ENCODE peak calls at places on chromosome 2, in nine cellular contexts. One of them, this sample, is unnamed.

GRCh38 chr2:96409543-96410184 is 74.1 kb downstream of the NCAPH start:
- DNase-seq in GM12892: no peak
- DNase-seq in amniotic stem cell: no peak
- DNase-seq in T follicular helper cell: no peak
- DNase-seq in LHCN-M2: no peak
- DNase-seq in HCEC 1CT: no peak
- DNase-seq in activated CD4-positive, alpha-beta T cell treated with anti-CD3 and anti-CD28 coated beads, Interleukin-2, amount 50 U/mL, for 1 hour: no peak
- DNase-seq in activated T-helper 1 cell treated with anti-CD3 and anti-CD28 coated beads, Interleukin-2, amount 50 U/mL, for 16 hours: no peak
- DNase-seq in GM12878: no peak
- DNase-seq in this sample: no peak

GRCh38 chr2:23465138-23465537 is 80.2 kb downstream of the KLHL29 start:
- DNase-seq in HCEC 1CT: no peak
- DNase-seq in GM12892: no peak
- DNase-seq in activated T-helper 1 cell treated with anti-CD3 and anti-CD28 coated beads, Interleukin-2, amount 50 U/mL, for 16 hours: no peak
- DNase-seq in LHCN-M2: no peak
- DNase-seq in activated CD4-positive, alpha-beta T cell treated with anti-CD3 and anti-CD28 coated beads, Interleukin-2, amount 50 U/mL, for 1 hour: no peak
- DNase-seq in T follicular helper cell: no peak
- DNase-seq in GM12878: no peak
- DNase-seq in amniotic stem cell: no peak
- DNase-seq in this sample: no peak

GRCh38 chr2:121254748-121255147 is 30.3 kb downstream of the TFCP2L1 start:
- DNase-seq in LHCN-M2: no peak
- DNase-seq in HCEC 1CT: no peak
- DNase-seq in GM12892: no peak
- DNase-seq in T follicular helper cell: no peak
- DNase-seq in activated T-helper 1 cell treated with anti-CD3 and anti-CD28 coated beads, Interleukin-2, amount 50 U/mL, for 16 hours: no peak
- DNase-seq in activated CD4-positive, alpha-beta T cell treated with anti-CD3 and anti-CD28 coated beads, Interleukin-2, amount 50 U/mL, for 1 hour: no peak
- DNase-seq in GM12878: no peak
- DNase-seq in amniotic stem cell: no peak
- DNase-seq in this sample: no peak

GRCh38 chr2:239890347-239890746 is 134.8 kb downstream of the NDUFA10 start:
- DNase-seq in LHCN-M2: no peak
- DNase-seq in GM12892: no peak
- DNase-seq in activated CD4-positive, alpha-beta T cell treated with anti-CD3 and anti-CD28 coated beads, Interleukin-2, amount 50 U/mL, for 1 hour: no peak
- DNase-seq in GM12878: no peak
- DNase-seq in amniotic stem cell: no peak
- DNase-seq in activated T-helper 1 cell treated with anti-CD3 and anti-CD28 coated beads, Interleukin-2, amount 50 U/mL, for 16 hours: no peak
- DNase-seq in HCEC 1CT: no peak
- DNase-seq in T follicular helper cell: no peak
- DNase-seq in this sample: no peak

GRCh38 chr2:202408546-202409140 is 32.5 kb downstream of the BMPR2 start:
- DNase-seq in amniotic stem cell: no peak
- DNase-seq in GM12892: no peak
- DNase-seq in activated T-helper 1 cell treated with anti-CD3 and anti-CD28 coated beads, Interleukin-2, amount 50 U/mL, for 16 hours: no peak
- DNase-seq in T follicular helper cell: no peak
- DNase-seq in HCEC 1CT: no peak
- DNase-seq in GM12878: no peak
- DNase-seq in activated CD4-positive, alpha-beta T cell treated with anti-CD3 and anti-CD28 coated beads, Interleukin-2, amount 50 U/mL, for 1 hour: no peak
- DNase-seq in LHCN-M2: no peak
- DNase-seq in this sample: no peak

GRCh38 chr2:232473467-232473890 is 14.2 kb downstream of the ECEL1 start:
- DNase-seq in activated T-helper 1 cell treated with anti-CD3 and anti-CD28 coated beads, Interleukin-2, amount 50 U/mL, for 16 hours: no peak
- DNase-seq in GM12892: no peak
- DNase-seq in activated CD4-positive, alpha-beta T cell treated with anti-CD3 and anti-CD28 coated beads, Interleukin-2, amount 50 U/mL, for 1 hour: no peak
- DNase-seq in HCEC 1CT: no peak
- DNase-seq in LHCN-M2: peak; percentile 25
- DNase-seq in amniotic stem cell: no peak
- DNase-seq in GM12878: no peak
- DNase-seq in T follicular helper cell: no peak
- DNase-seq in this sample: no peak

GRCh38 chr2:143807677-143808076 is 678.5 kb downstream of the ARHGAP15 start:
- DNase-seq in HCEC 1CT: peak; percentile 14
- DNase-seq in GM12892: no peak
- DNase-seq in GM12878: no peak
- DNase-seq in LHCN-M2: no peak
- DNase-seq in activated CD4-positive, alpha-beta T cell treated with anti-CD3 and anti-CD28 coated beads, Interleukin-2, amount 50 U/mL, for 1 hour: no peak
- DNase-seq in T follicular helper cell: no peak
- DNase-seq in amniotic stem cell: no peak
- DNase-seq in activated T-helper 1 cell treated with anti-CD3 and anti-CD28 coated beads, Interleukin-2, amount 50 U/mL, for 16 hours: no peak
- DNase-seq in this sample: no peak

GRCh38 chr2:19893520-19894134 is 8.2 kb downstream of the TTC32 start:
- DNase-seq in amniotic stem cell: no peak
- DNase-seq in activated T-helper 1 cell treated with anti-CD3 and anti-CD28 coated beads, Interleukin-2, amount 50 U/mL, for 16 hours: no peak
- DNase-seq in T follicular helper cell: no peak
- DNase-seq in GM12892: no peak
- DNase-seq in LHCN-M2: peak; percentile 60
- DNase-seq in HCEC 1CT: peak; percentile 68
- DNase-seq in GM12878: peak; percentile 65
- DNase-seq in activated CD4-positive, alpha-beta T cell treated with anti-CD3 and anti-CD28 coated beads, Interleukin-2, amount 50 U/mL, for 1 hour: no peak
- DNase-seq in this sample: no peak

GRCh38 chr2:8089596-8089995 is 592.3 kb upstream of the ID2 start:
- DNase-seq in HCEC 1CT: no peak
- DNase-seq in GM12892: no peak
- DNase-seq in activated T-helper 1 cell treated with anti-CD3 and anti-CD28 coated beads, Interleukin-2, amount 50 U/mL, for 16 hours: no peak
- DNase-seq in T follicular helper cell: no peak
- DNase-seq in activated CD4-positive, alpha-beta T cell treated with anti-CD3 and anti-CD28 coated beads, Interleukin-2, amount 50 U/mL, for 1 hour: no peak
- DNase-seq in GM12878: no peak
- DNase-seq in LHCN-M2: no peak
- DNase-seq in amniotic stem cell: peak; percentile 18
- DNase-seq in this sample: no peak

GRCh38 chr2:9658972-9659371 is 28.2 kb upstream of the YWHAQ start:
- DNase-seq in GM12878: no peak
- DNase-seq in activated T-helper 1 cell treated with anti-CD3 and anti-CD28 coated beads, Interleukin-2, amount 50 U/mL, for 16 hours: no peak
- DNase-seq in GM12892: no peak
- DNase-seq in activated CD4-positive, alpha-beta T cell treated with anti-CD3 and anti-CD28 coated beads, Interleukin-2, amount 50 U/mL, for 1 hour: no peak
- DNase-seq in LHCN-M2: peak; percentile 99
- DNase-seq in T follicular helper cell: no peak
- DNase-seq in HCEC 1CT: peak; percentile 46
- DNase-seq in amniotic stem cell: no peak
- DNase-seq in this sample: no peak

GRCh38 chr2:25673170-25674002 is at the start of gene DTNB:
- DNase-seq in LHCN-M2: peak; percentile 63
- DNase-seq in T follicular helper cell: peak; percentile 74
- DNase-seq in activated T-helper 1 cell treated with anti-CD3 and anti-CD28 coated beads, Interleukin-2, amount 50 U/mL, for 16 hours: peak; percentile 53
- DNase-seq in GM12878: no peak
- DNase-seq in amniotic stem cell: no peak
- DNase-seq in GM12892: peak; percentile 69
- DNase-seq in HCEC 1CT: peak; percentile 47
- DNase-seq in activated CD4-positive, alpha-beta T cell treated with anti-CD3 and anti-CD28 coated beads, Interleukin-2, amount 50 U/mL, for 1 hour: peak; percentile 73
- DNase-seq in this sample: peak; percentile 69

GRCh38 chr2:62270728-62271127 is 74.8 kb downstream of the B3GNT2 start:
- DNase-seq in GM12892: no peak
- DNase-seq in HCEC 1CT: no peak
- DNase-seq in T follicular helper cell: no peak
- DNase-seq in GM12878: no peak
- DNase-seq in activated T-helper 1 cell treated with anti-CD3 and anti-CD28 coated beads, Interleukin-2, amount 50 U/mL, for 16 hours: no peak
- DNase-seq in amniotic stem cell: no peak
- DNase-seq in LHCN-M2: peak; percentile 52
- DNase-seq in activated CD4-positive, alpha-beta T cell treated with anti-CD3 and anti-CD28 coated beads, Interleukin-2, amount 50 U/mL, for 1 hour: no peak
- DNase-seq in this sample: no peak

GRCh38 chr2:102129956-102130650 is 12.4 kb upstream of the IL1R1 start:
- DNase-seq in activated T-helper 1 cell treated with anti-CD3 and anti-CD28 coated beads, Interleukin-2, amount 50 U/mL, for 16 hours: no peak
- DNase-seq in GM12878: no peak
- DNase-seq in HCEC 1CT: no peak
- DNase-seq in GM12892: no peak
- DNase-seq in T follicular helper cell: no peak
- DNase-seq in activated CD4-positive, alpha-beta T cell treated with anti-CD3 and anti-CD28 coated beads, Interleukin-2, amount 50 U/mL, for 1 hour: no peak
- DNase-seq in amniotic stem cell: no peak
- DNase-seq in LHCN-M2: peak; percentile 64
- DNase-seq in this sample: no peak

GRCh38 chr2:240931319-240931949 is 25.3 kb downstream of the CROCC2 start:
- DNase-seq in GM12892: no peak
- DNase-seq in LHCN-M2: no peak
- DNase-seq in activated T-helper 1 cell treated with anti-CD3 and anti-CD28 coated beads, Interleukin-2, amount 50 U/mL, for 16 hours: no peak
- DNase-seq in GM12878: no peak
- DNase-seq in T follicular helper cell: no peak
- DNase-seq in activated CD4-positive, alpha-beta T cell treated with anti-CD3 and anti-CD28 coated beads, Interleukin-2, amount 50 U/mL, for 1 hour: no peak
- DNase-seq in amniotic stem cell: no peak
- DNase-seq in HCEC 1CT: no peak
- DNase-seq in this sample: no peak

GRCh38 chr2:123303735-123304134 is 721.4 kb upstream of the CNTNAP5 start:
- DNase-seq in activated T-helper 1 cell treated with anti-CD3 and anti-CD28 coated beads, Interleukin-2, amount 50 U/mL, for 16 hours: no peak
- DNase-seq in activated CD4-positive, alpha-beta T cell treated with anti-CD3 and anti-CD28 coated beads, Interleukin-2, amount 50 U/mL, for 1 hour: no peak
- DNase-seq in GM12892: no peak
- DNase-seq in LHCN-M2: no peak
- DNase-seq in GM12878: no peak
- DNase-seq in HCEC 1CT: no peak
- DNase-seq in T follicular helper cell: no peak
- DNase-seq in amniotic stem cell: no peak
- DNase-seq in this sample: no peak

GRCh38 chr2:88831792-88832248 is 140.3 kb downstream of the RPIA start:
- DNase-seq in T follicular helper cell: peak; percentile 1
- DNase-seq in activated T-helper 1 cell treated with anti-CD3 and anti-CD28 coated beads, Interleukin-2, amount 50 U/mL, for 16 hours: no peak
- DNase-seq in activated CD4-positive, alpha-beta T cell treated with anti-CD3 and anti-CD28 coated beads, Interleukin-2, amount 50 U/mL, for 1 hour: peak; percentile 20
- DNase-seq in HCEC 1CT: peak; percentile 25
- DNase-seq in GM12892: peak; percentile 29
- DNase-seq in GM12878: no peak
- DNase-seq in LHCN-M2: peak; percentile 20
- DNase-seq in amniotic stem cell: no peak
- DNase-seq in this sample: peak; percentile 5

GRCh38 chr2:32538735-32539134 is 89.1 kb upstream of the TTC27 start:
- DNase-seq in amniotic stem cell: no peak
- DNase-seq in T follicular helper cell: no peak
- DNase-seq in GM12878: no peak
- DNase-seq in GM12892: no peak
- DNase-seq in activated T-helper 1 cell treated with anti-CD3 and anti-CD28 coated beads, Interleukin-2, amount 50 U/mL, for 16 hours: no peak
- DNase-seq in activated CD4-positive, alpha-beta T cell treated with anti-CD3 and anti-CD28 coated beads, Interleukin-2, amount 50 U/mL, for 1 hour: no peak
- DNase-seq in LHCN-M2: no peak
- DNase-seq in HCEC 1CT: no peak
- DNase-seq in this sample: no peak

GRCh38 chr2:121099329-121100318 is 185.4 kb downstream of the TFCP2L1 start:
- DNase-seq in amniotic stem cell: no peak
- DNase-seq in GM12892: no peak
- DNase-seq in activated CD4-positive, alpha-beta T cell treated with anti-CD3 and anti-CD28 coated beads, Interleukin-2, amount 50 U/mL, for 1 hour: no peak
- DNase-seq in T follicular helper cell: no peak
- DNase-seq in GM12878: no peak
- DNase-seq in activated T-helper 1 cell treated with anti-CD3 and anti-CD28 coated beads, Interleukin-2, amount 50 U/mL, for 16 hours: no peak
- DNase-seq in LHCN-M2: no peak
- DNase-seq in HCEC 1CT: peak; percentile 28
- DNase-seq in this sample: no peak

GRCh38 chr2:39416172-39416571 is 20.9 kb downstream of the MAP4K3 start:
- DNase-seq in GM12892: no peak
- DNase-seq in HCEC 1CT: peak; percentile 50
- DNase-seq in LHCN-M2: no peak
- DNase-seq in T follicular helper cell: no peak
- DNase-seq in activated T-helper 1 cell treated with anti-CD3 and anti-CD28 coated beads, Interleukin-2, amount 50 U/mL, for 16 hours: no peak
- DNase-seq in amniotic stem cell: no peak
- DNase-seq in activated CD4-positive, alpha-beta T cell treated with anti-CD3 and anti-CD28 coated beads, Interleukin-2, amount 50 U/mL, for 1 hour: no peak
- DNase-seq in GM12878: no peak
- DNase-seq in this sample: no peak

GRCh38 chr2:48584551-48584950 is 33.1 kb upstream of the GTF2A1L start:
- DNase-seq in LHCN-M2: no peak
- DNase-seq in activated T-helper 1 cell treated with anti-CD3 and anti-CD28 coated beads, Interleukin-2, amount 50 U/mL, for 16 hours: no peak
- DNase-seq in T follicular helper cell: no peak
- DNase-seq in GM12892: no peak
- DNase-seq in GM12878: no peak
- DNase-seq in HCEC 1CT: no peak
- DNase-seq in amniotic stem cell: no peak
- DNase-seq in activated CD4-positive, alpha-beta T cell treated with anti-CD3 and anti-CD28 coated beads, Interleukin-2, amount 50 U/mL, for 1 hour: no peak
- DNase-seq in this sample: no peak

GRCh38 chr2:30403592-30404353 is 43.3 kb upstream of the LCLAT1 start:
- DNase-seq in T follicular helper cell: no peak
- DNase-seq in LHCN-M2: no peak
- DNase-seq in activated CD4-positive, alpha-beta T cell treated with anti-CD3 and anti-CD28 coated beads, Interleukin-2, amount 50 U/mL, for 1 hour: no peak
- DNase-seq in GM12892: no peak
- DNase-seq in HCEC 1CT: no peak
- DNase-seq in GM12878: no peak
- DNase-seq in amniotic stem cell: no peak
- DNase-seq in activated T-helper 1 cell treated with anti-CD3 and anti-CD28 coated beads, Interleukin-2, amount 50 U/mL, for 16 hours: no peak
- DNase-seq in this sample: no peak